ENCODE peak calls at places on chromosomes 5 and 9, in nine cellular contexts. R is EH; E is stimulated activated CD4-positive, alpha-beta T cell treated with anti-CD3 and anti-CD28 coated beads, Interleukin-2, amount 100 ng/mL, for 48 hours; K is astrocyte; U is T-helper 9 cell; Q is iPS-NIHi11; F is stimulated activated CD8-positive, alpha-beta memory T cell treated with anti-CD3 and anti-CD28 coated beads, Interleukin-15, amount 100 ng/mL, for 1 hour; P is lung; B is NCI-H1417. Z is an unnamed sample.

GRCh38 chr5:143986567-143987242 is 174.7 kb downstream of the HMHB1 start:
- DNase-seq in U (no peak), P (no peak), R (peak), Q (no peak), B (no peak), E (no peak), F (no peak), K (peak), Z (no peak)

GRCh38 chr5:132821791-132822190 is 8.7 kb downstream of the SHROOM1 start:
- DNase-seq in E (no peak), U (no peak), Q (no peak), K (peak), P (no peak), F (no peak), B (no peak), R (peak), Z (no peak)

GRCh38 chr9:129338701-129339445 is 160.8 kb upstream of the IER5L start:
- DNase-seq in B (no peak), K (no peak), Q (no peak), U (no peak), P (no peak), E (no peak), R (peak), F (no peak), Z (no peak)

GRCh38 chr9:115035872-115036612 is 81.9 kb downstream of the TNC start:
- DNase-seq in K (peak), P (no peak), Q (no peak), R (peak), E (peak), F (no peak), U (no peak), B (no peak), Z (no peak)

GRCh38 chr9:126618200-126618589 is 4.5 kb downstream of the LMX1B start:
- DNase-seq in U (no peak), K (no peak), P (no peak), F (no peak), E (no peak), Q (no peak), R (no peak), B (no peak), Z (no peak)

GRCh38 chr5:163564321-163564924 is 59.0 kb downstream of the MAT2B start:
- DNase-seq in E (peak), U (peak), Q (peak), R (peak), P (peak), F (peak), K (peak), B (peak), Z (no peak)

GRCh38 chr9:16410601-16411285 is 459.7 kb downstream of the BNC2 start:
- DNase-seq in R (peak), U (no peak), Q (no peak), K (peak), B (no peak), F (no peak), P (no peak), E (no peak), Z (no peak)

GRCh38 chr9:136324501-136325300 is 2.6 kb upstream of the GPSM1 start:
- DNase-seq in R (no peak), E (no peak), K (no peak), U (no peak), P (peak), B (no peak), Q (peak), F (no peak), Z (no peak)

GRCh38 chr5:24644757-24645156 is at the start of gene CDH10:
- DNase-seq in P (no peak), K (peak), Q (peak), U (no peak), R (no peak), E (no peak), F (no peak), B (no peak), Z (no peak)

GRCh38 chr9:97563458-97564135 is 62.1 kb downstream of the TMOD1 start:
- DNase-seq in Q (no peak), F (no peak), P (no peak), U (no peak), E (no peak), K (no peak), R (no peak), B (no peak), Z (no peak)

GRCh38 chr5:58281189-58281588 is 178.7 kb downstream of the PLK2 start:
- DNase-seq in B (no peak), K (no peak), Q (no peak), P (no peak), E (no peak), F (no peak), U (no peak), R (no peak), Z (no peak)

GRCh38 chr5:68087866-68088265 is 127.7 kb upstream of the PIK3R1 start:
- DNase-seq in B (no peak), F (no peak), K (peak), E (no peak), Q (no peak), R (peak), P (peak), U (no peak), Z (no peak)

GRCh38 chr5:11520241-11520929 is 383.9 kb downstream of the CTNND2 start:
- DNase-seq in Q (no peak), F (no peak), K (no peak), R (no peak), B (no peak), E (no peak), U (no peak), P (no peak), Z (no peak)

GRCh38 chr5:135437796-135438560 is 9.2 kb downstream of the DCANP1 start:
- DNase-seq in Q (peak), K (peak), P (peak), F (no peak), B (no peak), R (peak), E (no peak), U (no peak), Z (peak)

GRCh38 chr9:71685394-71685793 is 82.9 kb downstream of the CEMIP2 start:
- DNase-seq in U (peak), F (no peak), R (no peak), Q (no peak), E (no peak), K (no peak), P (no peak), B (no peak), Z (no peak)

GRCh38 chr9:31030741-31031202 is 1353.7 kb upstream of the ACO1 start:
- DNase-seq in P (no peak), B (peak), U (no peak), E (no peak), R (no peak), K (peak), F (no peak), Q (peak), Z (no peak)

Z was measured in esophagus muscularis mucosa.